ENCODE peak calls at places on chromosomes 16 and 17, in nine cellular contexts. Z, W, G, L, X, O, J, U and I are unnamed samples.

GRCh38 chr17:13704333-13704732 is 102.6 kb upstream of the HS3ST3A1 start:
- DNase-seq in Z (peak; percentile 63), W (no peak), G (no peak), L (no peak), X (no peak), O (no peak), J (no peak), U (no peak), I (no peak)

GRCh38 chr17:70072900-70073299 is 2.1 kb upstream of the KCNJ16 start:
- DNase-seq in Z (no peak), W (no peak), G (no peak), L (no peak), X (no peak), O (no peak), J (no peak), U (no peak), I (no peak)

GRCh38 chr17:83041305-83041704 is 38.1 kb upstream of the METRNL start:
- DNase-seq in Z (no peak), W (no peak), G (no peak), L (no peak), X (no peak), O (no peak), J (no peak), U (no peak), I (no peak)

GRCh38 chr16:17510532-17510931 is 39.8 kb upstream of the XYLT1 start:
- DNase-seq in Z (no peak), W (no peak), G (no peak), L (no peak), X (no peak), O (no peak), J (no peak), U (no peak), I (no peak)

GRCh38 chr17:51456942-51457341 is 196.6 kb downstream of the UTP18 start:
- DNase-seq in Z (no peak), W (no peak), G (no peak), L (no peak), X (no peak), O (no peak), J (no peak), U (no peak), I (no peak)

GRCh38 chr17:11097121-11097520 is 143.9 kb upstream of the SHISA6 start:
- DNase-seq in Z (no peak), W (no peak), G (no peak), L (no peak), X (no peak), O (no peak), J (no peak), U (no peak), I (no peak)

GRCh38 chr16:27335349-27336052 is 21.7 kb downstream of the IL4R start:
- DNase-seq in Z (no peak), W (no peak), G (no peak), L (no peak), X (no peak), O (no peak), J (no peak), U (no peak), I (no peak)

GRCh38 chr17:73231363-73231762 is 30.3 kb downstream of the CPSF4L start:
- DNase-seq in Z (no peak), W (no peak), G (no peak), L (no peak), X (no peak), O (no peak), J (peak; percentile 32), U (no peak), I (no peak)

GRCh38 chr16:47778106-47778803 is 317.1 kb downstream of the PHKB start:
- DNase-seq in Z (no peak), W (no peak), G (no peak), L (no peak), X (no peak), O (no peak), J (no peak), U (no peak), I (no peak)

GRCh38 chr17:38431343-38432145 is 3.3 kb downstream of the ARHGAP23 start:
- DNase-seq in Z (no peak), W (no peak), G (no peak), L (no peak), X (no peak), O (no peak), J (no peak), U (no peak), I (no peak)

GRCh38 chr16:19186403-19186802 is 18.4 kb downstream of the SYT17 start:
- DNase-seq in Z (no peak), W (no peak), G (no peak), L (no peak), X (no peak), O (no peak), J (no peak), U (no peak), I (no peak)

GRCh38 chr17:80855968-80856862 is 135.4 kb upstream of the CHMP6 start:
- DNase-seq in Z (peak; percentile 96), W (peak; percentile 71), G (peak; percentile 83), L (peak; percentile 95), X (no peak), O (peak; percentile 88), J (no peak), U (peak; percentile 78), I (peak; percentile 58)

GRCh38 chr17:935485-935884 is 44.1 kb downstream of the NXN start:
- DNase-seq in Z (no peak), W (no peak), G (no peak), L (no peak), X (no peak), O (no peak), J (no peak), U (no peak), I (no peak)

GRCh38 chr16:80557037-80557436 is 16.2 kb downstream of the DYNLRB2 start:
- DNase-seq in Z (no peak), W (no peak), G (no peak), L (no peak), X (no peak), O (no peak), J (no peak), U (no peak), I (no peak)

GRCh38 chr16:6125483-6126259 is 1028.1 kb upstream of the EEF2KMT start:
- DNase-seq in Z (no peak), W (no peak), G (no peak), L (no peak), X (no peak), O (no peak), J (no peak), U (no peak), I (no peak)

GRCh38 chr16:85579199-85579598 is 33.9 kb upstream of the GSE1 start:
- DNase-seq in Z (no peak), W (no peak), G (no peak), L (no peak), X (no peak), O (no peak), J (no peak), U (no peak), I (no peak)

GRCh38 chr16:73405851-73406250 is 357.9 kb upstream of the ZFHX3 start:
- DNase-seq in Z (no peak), W (no peak), G (no peak), L (no peak), X (no peak), O (no peak), J (no peak), U (no peak), I (no peak)